ENCODE peak calls at places on chromosomes 5 and 9, in five cellular contexts. N is activated gamma-delta T cell treated with anti-CD3 and anti-CD28 coated beads, Interleukin-2, amount 50 U/mL, for 16 hours; W is cardiac fibroblast; U is Panc1; T is left cardiac atrium. G is an unnamed sample.

GRCh38 chr5:36584009-36584875 is 22.2 kb upstream of the SLC1A3 start:
- DNase-seq in N (no peak), W (no peak), U (no peak), T (no peak), G (no peak)

GRCh38 chr9:112056986-112057385 is 118.1 kb downstream of the SUSD1 start:
- DNase-seq in N (no peak), W (no peak), U (no peak), T (no peak), G (no peak)

GRCh38 chr5:169258372-169259000 is 42.5 kb downstream of the SLIT3 start:
- DNase-seq in N (no peak), W (peak), U (no peak), T (no peak), G (no peak)

GRCh38 chr5:9239626-9240025 is 306.2 kb downstream of the SEMA5A start:
- DNase-seq in N (no peak), W (peak), U (no peak), T (no peak), G (no peak)

GRCh38 chr5:117084052-117084451 is 509.4 kb upstream of the SEMA6A start:
- DNase-seq in N (no peak), W (no peak), U (no peak), T (no peak), G (no peak)

GRCh38 chr5:176700239-176700847 is 53.1 kb downstream of the TSPAN17 start:
- DNase-seq in N (no peak), W (no peak), U (no peak), T (no peak), G (no peak)

GRCh38 chr9:84386753-84387152 is 46.2 kb upstream of the SLC28A3 start:
- DNase-seq in N (no peak), W (no peak), U (no peak), T (no peak), G (no peak)

GRCh38 chr9:100322954-100323536 is 29.7 kb downstream of the TEX10 start:
- DNase-seq in N (no peak), W (peak), U (no peak), T (no peak), G (peak)

GRCh38 chr9:129637673-129638439 is 4.1 kb downstream of the ASB6 start:
- DNase-seq in N (no peak), W (no peak), U (no peak), T (no peak), G (no peak)

GRCh38 chr5:95718203-95718602 is 12.9 kb upstream of the RHOBTB3 start:
- DNase-seq in N (no peak), W (no peak), U (no peak), T (no peak), G (peak)

GRCh38 chr9:21317956-21318923 is 13.1 kb upstream of the IFNA5 start:
- DNase-seq in N (peak), W (peak), U (no peak), T (peak), G (no peak)

GRCh38 chr5:128974567-128974966 is 9.3 kb downstream of the SLC27A6 start:
- DNase-seq in N (no peak), W (no peak), U (no peak), T (no peak), G (no peak)

GRCh38 chr5:132050136-132050535 is 10.3 kb upstream of the IL3 start:
- DNase-seq in N (no peak), W (no peak), U (no peak), T (no peak), G (no peak)

GRCh38 chr5:66769839-66770617 is 173.8 kb downstream of the MAST4 start:
- DNase-seq in N (no peak), W (peak), U (no peak), T (peak), G (no peak)

GRCh38 chr9:35795701-35796100 is 4.3 kb downstream of the NPR2 start:
- DNase-seq in N (no peak), W (no peak), U (no peak), T (no peak), G (no peak)

GRCh38 chr5:399296-400281 is 43.4 kb upstream of the EXOC3 start:
- DNase-seq in N (peak), W (peak), U (no peak), T (peak), G (no peak)

GRCh38 chr9:135211524-135211890 is 124.0 kb downstream of the OLFM1 start:
- DNase-seq in N (no peak), W (no peak), U (no peak), T (no peak), G (no peak)

GRCh38 chr9:135278586-135278985 is 191.1 kb downstream of the OLFM1 start:
- DNase-seq in N (no peak), W (no peak), U (no peak), T (no peak), G (no peak)

GRCh38 chr9:21996438-21996837 is 1.8 kb downstream of the CDKN2B-AS1 start:
- DNase-seq in N (no peak), W (no peak), U (no peak), T (no peak), G (no peak)

GRCh38 chr9:135243201-135244190 is 156.0 kb downstream of the OLFM1 start:
- DNase-seq in N (no peak), W (no peak), U (no peak), T (no peak), G (no peak)

GRCh38 chr9:7149258-7149657 is 391.5 kb downstream of the KDM4C start:
- DNase-seq in N (no peak), W (no peak), U (no peak), T (no peak), G (no peak)

GRCh38 chr5:121915765-121916164 is 46.0 kb upstream of the SRFBP1 start:
- DNase-seq in N (no peak), W (no peak), U (no peak), T (no peak), G (no peak)

GRCh38 chr5:37721447-37721871 is 118.4 kb downstream of the GDNF start:
- DNase-seq in N (no peak), W (peak), U (no peak), T (no peak), G (no peak)

GRCh38 chr5:1390861-1391600 is 46.1 kb upstream of the CLPTM1L start:
- DNase-seq in N (no peak), W (no peak), U (no peak), T (no peak), G (no peak)

GRCh38 chr5:89396262-89396975 is 513.4 kb upstream of the MEF2C start:
- DNase-seq in N (no peak), W (peak), U (no peak), T (no peak), G (no peak)

GRCh38 chr5:115816226-115817042 is at the start of gene CDO1:
- DNase-seq in N (no peak), W (peak), U (no peak), T (peak), G (no peak)

GRCh38 chr9:71758785-71759184 is 9.5 kb downstream of the CEMIP2 start:
- DNase-seq in N (no peak), W (no peak), U (no peak), T (no peak), G (no peak)

GRCh38 chr9:35813434-35814105 is 1.3 kb downstream of the HINT2 start:
- DNase-seq in N (no peak), W (peak), U (no peak), T (no peak), G (no peak)

GRCh38 chr5:76845890-76846289 is 3.9 kb upstream of the S100Z start:
- DNase-seq in N (no peak), W (no peak), U (no peak), T (no peak), G (no peak)

GRCh38 chr9:38020251-38021076 is 48.6 kb downstream of the SHB start:
- DNase-seq in N (no peak), W (no peak), U (no peak), T (no peak), G (no peak)

GRCh38 chr9:124371183-124371582 is 44.1 kb downstream of the PSMB7 start:
- DNase-seq in N (no peak), W (peak), U (no peak), T (no peak), G (peak)

GRCh38 chr5:137847699-137848098 is 20.0 kb upstream of the MYOT start:
- DNase-seq in N (no peak), W (no peak), U (no peak), T (no peak), G (no peak)

GRCh38 chr9:136366826-136367225 is 3.3 kb upstream of the DNLZ start:
- DNase-seq in N (no peak), W (no peak), U (no peak), T (no peak), G (no peak)

GRCh38 chr9:132241840-132242620 is 80.2 kb downstream of the NTNG2 start:
- DNase-seq in N (peak), W (peak), U (no peak), T (no peak), G (no peak)

GRCh38 chr5:91382530-91383026 is 539 bp downstream of the ARRDC3 start:
- DNase-seq in N (no peak), W (no peak), U (peak), T (no peak), G (no peak)

G was measured in SK-N-MC.